ENCODE peak calls at places on chromosomes 16 and 17, in four cellular contexts. W, V, Q and L are unnamed samples.

GRCh38 chr17:31490991-31491793 is 99.7 kb downstream of the RAB11FIP4 start:
- DNase-seq in W (no peak), V (no peak), Q (no peak), L (no peak)

GRCh38 chr17:50689251-50689650 is 18.5 kb downstream of the ANKRD40 start:
- DNase-seq in W (no peak), V (no peak), Q (no peak), L (no peak)

GRCh38 chr17:42311240-42312034 is 23.1 kb downstream of the STAT5A start:
- DNase-seq in W (peak; percentile 88), V (no peak), Q (no peak), L (no peak)

GRCh38 chr16:89365044-89365467 is 125.3 kb downstream of the ANKRD11 start:
- DNase-seq in W (no peak), V (no peak), Q (no peak), L (no peak)

GRCh38 chr17:30477758-30478115 is 529 bp downstream of the GOSR1 start:
- DNase-seq in W (no peak), V (no peak), Q (no peak), L (no peak)

GRCh38 chr16:23155445-23156049 is 6.3 kb upstream of the USP31 start:
- DNase-seq in W (no peak), V (peak; percentile 21), Q (no peak), L (no peak)

GRCh38 chr16:78292726-78293380 is 193.4 kb downstream of the WWOX start:
- DNase-seq in W (no peak), V (no peak), Q (no peak), L (no peak)

GRCh38 chr16:8878523-8878911 is 3.6 kb upstream of the LITAFD start:
- DNase-seq in W (no peak), V (no peak), Q (no peak), L (no peak)

GRCh38 chr16:48105976-48106375 is 49.8 kb downstream of the ABCC12 start:
- DNase-seq in W (no peak), V (no peak), Q (no peak), L (no peak)

GRCh38 chr16:86865866-86866675 is 287.7 kb downstream of the FOXL1 start:
- DNase-seq in W (peak; percentile 86), V (no peak), Q (no peak), L (no peak)

GRCh38 chr17:62968445-62968923 is 2.4 kb downstream of the TANC2 start:
- DNase-seq in W (no peak), V (peak; percentile 83), Q (peak; percentile 31), L (no peak)

GRCh38 chr16:71954699-71955195 is 45.5 kb downstream of the PKD1L3 start:
- DNase-seq in W (no peak), V (no peak), Q (no peak), L (no peak)

GRCh38 chr16:2895813-2896212 is 12.8 kb downstream of the FLYWCH2 start:
- DNase-seq in W (no peak), V (no peak), Q (no peak), L (no peak)

GRCh38 chr17:51016099-51016498 is 104.6 kb downstream of the SPAG9 start:
- DNase-seq in W (no peak), V (no peak), Q (no peak), L (no peak)

GRCh38 chr16:88469615-88470395 is 16.7 kb downstream of the ZFPM1 start:
- DNase-seq in W (no peak), V (no peak), Q (peak; percentile 52), L (no peak)

GRCh38 chr17:77126519-77126918 is 14.2 kb upstream of the SEC14L1 start:
- DNase-seq in W (no peak), V (no peak), Q (no peak), L (no peak)

GRCh38 chr17:74712756-74713155 is at the start of gene CD300LF:
- DNase-seq in W (peak; percentile 44), V (no peak), Q (no peak), L (no peak)

DNA sequence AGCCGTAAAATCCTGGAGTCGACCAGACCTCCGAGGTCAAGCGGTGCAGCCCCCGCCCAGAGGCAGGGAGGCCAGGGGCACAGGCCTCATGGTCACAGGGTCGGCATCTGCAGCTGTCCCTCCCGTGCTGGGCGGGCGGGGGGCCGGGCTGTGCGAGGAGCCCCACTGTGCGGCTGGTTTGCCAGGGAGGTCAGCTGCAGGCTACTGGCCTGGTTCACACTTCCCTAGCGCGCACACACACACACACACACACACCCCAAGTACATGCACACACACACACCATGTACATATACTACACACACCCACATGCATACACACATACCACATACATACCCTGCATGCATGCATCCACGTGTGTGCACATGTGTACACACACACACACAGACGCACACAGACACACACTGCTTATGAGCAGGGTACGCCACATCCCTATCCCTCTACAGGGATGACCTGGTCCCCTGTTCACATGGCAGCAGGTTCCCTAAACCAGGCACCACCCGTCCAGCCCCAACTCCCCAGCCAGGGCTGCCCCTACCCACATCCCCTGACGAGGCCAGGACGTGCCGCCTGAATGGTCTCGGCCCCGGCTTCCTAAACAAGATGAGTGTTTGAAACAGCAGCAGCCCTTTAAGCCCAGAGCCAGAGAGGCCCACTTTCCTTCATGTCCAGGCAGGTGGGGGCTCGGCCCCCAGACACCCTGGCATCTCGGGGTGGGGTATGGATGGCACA is 109.0 kb upstream of the CIBAR2 start:
- DNase-seq in W (no peak), V (no peak), Q (no peak), L (no peak)
- H3K27ac ChIP-seq in W (no peak overlapping the region), V (no peak overlapping the region), Q (no peak overlapping the region), L (no peak overlapping the region)

GRCh38 chr17:16191604-16192003 is 23.7 kb downstream of the NCOR1 start:
- DNase-seq in W (no peak), V (no peak), Q (no peak), L (no peak)
- H3K27ac ChIP-seq in W (no peak overlapping the region), V (no peak overlapping the region), Q (no peak overlapping the region), L (no peak overlapping the region)

DNA sequence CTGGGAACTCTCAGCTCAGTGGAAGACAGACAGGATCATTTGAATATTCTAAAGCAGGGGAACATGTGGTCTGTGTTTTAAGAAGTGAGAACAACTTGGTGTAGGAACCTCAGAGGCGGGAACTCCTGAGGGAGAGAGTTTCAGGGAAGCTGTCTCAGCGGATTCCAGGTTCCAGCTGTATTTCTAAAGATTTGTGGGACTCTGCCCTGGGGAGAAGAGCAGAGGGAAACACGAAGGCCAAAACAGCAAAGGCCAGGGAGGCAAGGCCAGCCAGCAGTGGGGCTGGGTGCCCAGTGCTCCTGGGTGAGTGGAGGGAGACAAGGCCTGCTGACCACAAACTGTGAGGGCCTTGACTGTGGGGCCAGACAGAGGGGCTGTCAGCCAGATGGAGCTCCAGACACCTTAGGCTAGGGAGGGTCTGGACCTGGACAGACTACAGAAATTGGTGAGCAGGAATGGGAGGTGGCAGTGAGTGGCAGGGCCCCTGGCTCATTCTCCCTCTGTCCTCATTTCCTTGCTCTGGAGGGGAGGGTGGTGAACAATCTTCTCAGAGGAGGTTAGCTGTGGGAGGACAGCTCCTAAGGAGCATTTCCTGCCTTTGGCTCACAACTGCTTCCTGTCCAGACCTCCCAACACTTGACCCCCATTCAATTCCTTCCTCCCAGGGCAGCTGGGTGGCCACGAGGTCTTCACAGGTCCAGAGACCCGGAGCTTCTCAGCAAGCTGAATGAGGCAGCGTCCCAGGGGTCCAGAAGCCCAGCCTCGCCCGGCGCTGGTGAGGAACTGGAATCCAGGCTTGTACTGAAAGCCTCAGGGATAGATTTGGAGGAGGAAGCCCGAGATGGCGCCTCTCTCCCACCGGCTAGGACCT is 21.0 kb upstream of the FZD2 start:
- DNase-seq in W (no peak), V (no peak), Q (no peak), L (no peak)
- H3K27ac ChIP-seq in W (peak overlapping the region; percentile 68), V (no peak overlapping the region), Q (no peak overlapping the region), L (peak overlapping the region; percentile 36)

DNA sequence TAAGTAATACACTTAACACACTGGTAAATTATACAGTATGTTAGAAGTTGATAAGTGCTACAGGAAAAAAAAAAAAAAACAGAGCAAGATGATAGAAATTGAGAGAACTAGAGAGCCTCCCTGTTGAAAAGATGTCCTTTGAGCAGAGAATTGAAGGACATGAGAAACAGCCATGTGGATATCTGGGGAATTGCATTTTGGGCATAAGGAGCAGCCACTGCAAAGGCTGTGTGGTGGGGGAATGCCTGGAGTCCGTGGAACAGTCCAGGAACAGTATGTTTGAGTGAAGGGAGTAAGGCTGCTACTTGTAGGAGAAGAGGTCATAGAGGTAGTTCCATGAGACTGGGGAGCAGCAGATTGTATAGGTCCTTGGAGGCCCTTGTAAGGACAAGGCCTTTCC is 178.4 kb downstream of the FTO start:
- DNase-seq in W (no peak), V (no peak), Q (no peak), L (no peak)
- H3K27ac ChIP-seq in W (no peak overlapping the region), V (no peak overlapping the region), Q (no peak overlapping the region), L (no peak overlapping the region)